ENCODE peak calls at places on chromosomes 1 and 21, in seven cellular contexts. S is upper lobe of right lung, I is lower lobe of right lung, G is mammary epithelial cell, P is tibial nerve, J is heart right ventricle, R is left lung. B is an unnamed sample.

GRCh38 chr1:161440312-161440894 is 64.9 kb upstream of the FCGR2A start:
- DNase-seq in S (peak; percentile 90), I (peak; percentile 81), G (peak; percentile 76), P (no peak), J (peak; percentile 62), R (peak; percentile 53), B (peak; percentile 91)

GRCh38 chr1:5738911-5739462 is 253.2 kb downstream of the NPHP4 start:
- DNase-seq in S (peak; percentile 51), I (no peak), G (no peak), P (no peak), J (no peak), R (peak; percentile 9), B (peak; percentile 14)

GRCh38 chr1:182841368-182841988 is 2.3 kb downstream of the DHX9 start:
- DNase-seq in S (no peak), I (no peak), G (peak; percentile 39), P (no peak), J (no peak), R (no peak), B (no peak)

GRCh38 chr1:230681599-230681998 is 32.3 kb downstream of the AGT start:
- DNase-seq in S (no peak), I (no peak), G (peak; percentile 80), P (no peak), J (no peak), R (no peak), B (no peak)

GRCh38 chr1:14810631-14811325 is 212.3 kb downstream of the KAZN start:
- DNase-seq in S (no peak), I (no peak), G (no peak), P (no peak), J (no peak), R (no peak), B (peak; percentile 89)

GRCh38 chr1:202588644-202589189 is 121.5 kb downstream of the SYT2 start:
- DNase-seq in S (no peak), I (no peak), G (no peak), P (no peak), J (no peak), R (no peak), B (no peak)

GRCh38 chr1:183697814-183698590 is 44.9 kb upstream of the APOBEC4 start:
- DNase-seq in S (no peak), I (no peak), G (no peak), P (no peak), J (no peak), R (no peak), B (no peak)

GRCh38 chr1:92858564-92859399 is 26.9 kb downstream of the RPL5 start:
- DNase-seq in S (no peak), I (no peak), G (peak; percentile 68), P (peak; percentile 92), J (no peak), R (no peak), B (no peak)

GRCh38 chr1:174880171-174880570 is 119.6 kb upstream of the CACYBP start:
- DNase-seq in S (no peak), I (no peak), G (no peak), P (no peak), J (no peak), R (no peak), B (no peak)

GRCh38 chr1:36465731-36466369 is 1.7 kb upstream of the MRPS15 start:
- DNase-seq in S (no peak), I (no peak), G (no peak), P (no peak), J (no peak), R (no peak), B (peak; percentile 25)

GRCh38 chr1:2558420-2558819 is 2.2 kb downstream of the TNFRSF14 start:
- DNase-seq in S (no peak), I (no peak), G (no peak), P (no peak), J (no peak), R (no peak), B (no peak)

GRCh38 chr1:168422203-168422848 is 121.5 kb downstream of the XCL2 start:
- DNase-seq in S (no peak), I (no peak), G (no peak), P (no peak), J (no peak), R (no peak), B (no peak)

GRCh38 chr1:193103759-193104495 is 1.3 kb downstream of the GLRX2 start:
- DNase-seq in S (no peak), I (no peak), G (peak; percentile 6), P (no peak), J (no peak), R (no peak), B (no peak)

GRCh38 chr1:44239961-44240371 is 26.7 kb downstream of the DMAP1 start:
- DNase-seq in S (no peak), I (peak; percentile 42), G (no peak), P (peak; percentile 51), J (peak; percentile 59), R (no peak), B (peak; percentile 63)

GRCh38 chr1:53195913-53196484 is 625 bp upstream of the CPT2 start:
- DNase-seq in S (no peak), I (no peak), G (no peak), P (no peak), J (no peak), R (no peak), B (no peak)

GRCh38 chr1:58870298-58870676 is 86.4 kb upstream of the JUN start:
- DNase-seq in S (no peak), I (no peak), G (no peak), P (no peak), J (no peak), R (no peak), B (no peak)

GRCh38 chr1:186239211-186239610 is 135.8 kb downstream of the TPR start:
- DNase-seq in S (no peak), I (no peak), G (no peak), P (peak; percentile 38), J (no peak), R (no peak), B (no peak)

GRCh38 chr1:162141273-162142023 is 72.0 kb downstream of the NOS1AP start:
- DNase-seq in S (no peak), I (no peak), G (peak; percentile 67), P (no peak), J (no peak), R (no peak), B (no peak)

GRCh38 chr21:45413922-45414321 is 9.0 kb downstream of the COL18A1 start:
- DNase-seq in S (no peak), I (peak; percentile 27), G (no peak), P (no peak), J (peak; percentile 19), R (no peak), B (peak; percentile 56)
- TF ChIP-seq CTCF in S (no peak), I (no peak), G (no peak), P (no peak), J (no peak), R (no peak), B (no peak)

GRCh38 chr21:16580661-16581060 is 850.9 kb downstream of the USP25 start:
- DNase-seq in S (no peak), I (no peak), G (no peak), P (no peak), J (no peak), R (no peak), B (no peak)

GRCh38 chr21:16583567-16583966 is 853.8 kb downstream of the USP25 start:
- DNase-seq in S (no peak), I (no peak), G (no peak), P (no peak), J (no peak), R (no peak), B (no peak)

GRCh38 chr21:16579538-16579937 is 849.8 kb downstream of the USP25 start:
- DNase-seq in S (no peak), I (no peak), G (no peak), P (no peak), J (no peak), R (no peak), B (no peak)

GRCh38 chr21:16573581-16573980 is 843.8 kb downstream of the USP25 start:
- DNase-seq in S (no peak), I (no peak), G (no peak), P (no peak), J (no peak), R (no peak), B (no peak)

DNA sequence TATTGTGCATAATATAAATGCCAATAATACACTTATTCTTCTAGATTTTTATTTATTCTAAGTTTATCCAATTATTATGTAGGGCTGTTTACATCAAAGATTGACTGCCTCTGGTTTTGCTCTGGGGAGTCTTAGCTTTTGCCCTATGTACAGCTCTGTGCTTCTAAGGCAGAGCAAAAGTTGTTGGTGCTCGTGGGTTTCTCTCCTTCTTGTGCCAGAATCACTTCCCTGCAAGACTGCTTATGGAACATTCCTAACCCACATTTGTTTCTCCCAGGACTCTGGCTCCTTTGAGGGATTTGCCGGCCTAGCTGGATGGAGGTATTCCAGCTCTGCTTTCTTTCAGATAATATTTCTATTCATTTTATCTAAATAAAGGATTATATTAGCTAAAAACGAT is 849.1 kb downstream of the USP25 start:
- DNase-seq in S (no peak), I (no peak), G (no peak), P (no peak), J (no peak), R (no peak), B (no peak)
- H3K27ac ChIP-seq in S (no peak overlapping the region), I (no peak overlapping the region), G (no peak overlapping the region), P (peak overlapping the region; percentile 72), J (peak overlapping the region; percentile 64), R (no peak overlapping the region), B (no peak overlapping the region)

DNA sequence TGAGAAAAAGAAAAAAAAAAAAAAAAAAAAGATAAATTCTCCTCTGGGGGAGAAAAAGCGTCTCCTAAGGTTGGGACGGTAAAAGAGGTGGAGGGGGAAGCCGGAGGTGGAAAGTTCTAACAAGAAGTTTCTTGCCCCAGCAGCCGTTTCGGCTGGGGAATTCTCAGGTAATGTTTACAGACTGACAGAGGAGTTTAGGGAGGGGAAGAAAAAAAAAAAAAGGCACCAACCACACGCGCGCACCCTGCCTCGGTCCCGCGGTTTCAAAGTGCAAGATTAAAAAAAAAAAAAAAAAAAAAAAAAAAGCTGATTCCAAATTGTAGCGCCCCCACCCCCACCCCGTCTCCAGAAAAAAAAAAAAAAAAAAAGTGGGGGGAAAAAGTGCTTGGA is 504 bp downstream of the DHRS3 start:
- DNase-seq in S (no peak), I (no peak), G (peak; percentile 77), P (no peak), J (no peak), R (peak; percentile 48), B (peak; percentile 41)
- H3K4me1 ChIP-seq in S (peaks cover 37% of the 10 kb centered on the region), I (peaks cover 70% of the 10 kb centered on the region), G (peaks cover 22% of the 10 kb centered on the region), P (peaks cover 38% of the 10 kb centered on the region), J (peaks cover 68% of the 10 kb centered on the region), R (peaks cover 77% of the 10 kb centered on the region), B (peaks cover 65% of the 10 kb centered on the region)

GRCh38 chr1:153292185-153292584 is 20.6 kb downstream of the PGLYRP3 start:
- DNase-seq in S (no peak), I (no peak), G (no peak), P (no peak), J (no peak), R (no peak), B (no peak)
- TF ChIP-seq CTCF in S (no peak), I (no peak), G (no peak), P (no peak), J (no peak), R (no peak), B (no peak)